ENCODE peak calls at places on chromosomes 2 and 18, in seven cellular contexts. One of them, this sample, is unnamed.

GRCh38 chr2:28276076-28276618 is 116.5 kb upstream of the FOSL2 start:
- DNase-seq in psoas muscle: no peak
- DNase-seq in amniotic stem cell: peak; percentile 93
- DNase-seq in cardiac fibroblast: peak; percentile 98
- DNase-seq in left lung: no peak
- DNase-seq in stimulated activated CD4-positive, alpha-beta T cell treated with anti-CD3 and anti-CD28 coated beads, Interleukin-1b, Interleukin-23, amount 100 ng/mL, for 24 hours: no peak
- DNase-seq in activated CD4-positive, alpha-beta T cell treated with anti-CD3 and anti-CD28 coated beads, Interleukin-2, amount 50 U/mL, for 48 hours: peak; percentile 21
- DNase-seq in this sample: no peak

GRCh38 chr2:226362991-226363390 is 436.6 kb downstream of the IRS1 start:
- DNase-seq in psoas muscle: no peak
- DNase-seq in amniotic stem cell: no peak
- DNase-seq in cardiac fibroblast: peak; percentile 51
- DNase-seq in left lung: no peak
- DNase-seq in stimulated activated CD4-positive, alpha-beta T cell treated with anti-CD3 and anti-CD28 coated beads, Interleukin-1b, Interleukin-23, amount 100 ng/mL, for 24 hours: no peak
- DNase-seq in activated CD4-positive, alpha-beta T cell treated with anti-CD3 and anti-CD28 coated beads, Interleukin-2, amount 50 U/mL, for 48 hours: no peak
- DNase-seq in this sample: no peak

GRCh38 chr2:130389363-130389762 is 33.5 kb downstream of the PTPN18 start:
- DNase-seq in psoas muscle: no peak
- DNase-seq in amniotic stem cell: no peak
- DNase-seq in cardiac fibroblast: no peak
- DNase-seq in left lung: no peak
- DNase-seq in stimulated activated CD4-positive, alpha-beta T cell treated with anti-CD3 and anti-CD28 coated beads, Interleukin-1b, Interleukin-23, amount 100 ng/mL, for 24 hours: no peak
- DNase-seq in activated CD4-positive, alpha-beta T cell treated with anti-CD3 and anti-CD28 coated beads, Interleukin-2, amount 50 U/mL, for 48 hours: no peak
- DNase-seq in this sample: no peak

GRCh38 chr2:240856151-240856980 is 12.3 kb upstream of the AGXT start:
- DNase-seq in psoas muscle: no peak
- DNase-seq in amniotic stem cell: no peak
- DNase-seq in cardiac fibroblast: no peak
- DNase-seq in left lung: no peak
- DNase-seq in stimulated activated CD4-positive, alpha-beta T cell treated with anti-CD3 and anti-CD28 coated beads, Interleukin-1b, Interleukin-23, amount 100 ng/mL, for 24 hours: no peak
- DNase-seq in activated CD4-positive, alpha-beta T cell treated with anti-CD3 and anti-CD28 coated beads, Interleukin-2, amount 50 U/mL, for 48 hours: no peak
- DNase-seq in this sample: peak; percentile 60

GRCh38 chr2:158999458-158999857 is 31.0 kb downstream of the TANC1 start:
- DNase-seq in psoas muscle: no peak
- DNase-seq in amniotic stem cell: no peak
- DNase-seq in cardiac fibroblast: peak; percentile 73
- DNase-seq in left lung: no peak
- DNase-seq in stimulated activated CD4-positive, alpha-beta T cell treated with anti-CD3 and anti-CD28 coated beads, Interleukin-1b, Interleukin-23, amount 100 ng/mL, for 24 hours: no peak
- DNase-seq in activated CD4-positive, alpha-beta T cell treated with anti-CD3 and anti-CD28 coated beads, Interleukin-2, amount 50 U/mL, for 48 hours: no peak
- DNase-seq in this sample: no peak

GRCh38 chr2:238061310-238062202 is 755 bp downstream of the SCLY start:
- DNase-seq in psoas muscle: no peak
- DNase-seq in amniotic stem cell: no peak
- DNase-seq in cardiac fibroblast: peak; percentile 51
- DNase-seq in left lung: peak; percentile 35
- DNase-seq in stimulated activated CD4-positive, alpha-beta T cell treated with anti-CD3 and anti-CD28 coated beads, Interleukin-1b, Interleukin-23, amount 100 ng/mL, for 24 hours: peak; percentile 4
- DNase-seq in activated CD4-positive, alpha-beta T cell treated with anti-CD3 and anti-CD28 coated beads, Interleukin-2, amount 50 U/mL, for 48 hours: peak; percentile 49
- DNase-seq in this sample: peak; percentile 52

GRCh38 chr18:79366177-79367094 is 29.3 kb upstream of the NFATC1 start:
- DNase-seq in psoas muscle: no peak
- DNase-seq in amniotic stem cell: no peak
- DNase-seq in cardiac fibroblast: no peak
- DNase-seq in left lung: no peak
- DNase-seq in stimulated activated CD4-positive, alpha-beta T cell treated with anti-CD3 and anti-CD28 coated beads, Interleukin-1b, Interleukin-23, amount 100 ng/mL, for 24 hours: no peak
- DNase-seq in activated CD4-positive, alpha-beta T cell treated with anti-CD3 and anti-CD28 coated beads, Interleukin-2, amount 50 U/mL, for 48 hours: no peak
- DNase-seq in this sample: no peak

GRCh38 chr18:29430416-29430815 is 1253.5 kb upstream of the CDH2 start:
- DNase-seq in psoas muscle: no peak
- DNase-seq in amniotic stem cell: no peak
- DNase-seq in cardiac fibroblast: no peak
- DNase-seq in left lung: no peak
- DNase-seq in stimulated activated CD4-positive, alpha-beta T cell treated with anti-CD3 and anti-CD28 coated beads, Interleukin-1b, Interleukin-23, amount 100 ng/mL, for 24 hours: no peak
- DNase-seq in activated CD4-positive, alpha-beta T cell treated with anti-CD3 and anti-CD28 coated beads, Interleukin-2, amount 50 U/mL, for 48 hours: no peak
- DNase-seq in this sample: no peak

GRCh38 chr18:77207540-77207939 is 42.1 kb upstream of the GALR1 start:
- DNase-seq in psoas muscle: peak; percentile 82
- DNase-seq in amniotic stem cell: peak; percentile 37
- DNase-seq in cardiac fibroblast: peak; percentile 82
- DNase-seq in left lung: peak; percentile 49
- DNase-seq in stimulated activated CD4-positive, alpha-beta T cell treated with anti-CD3 and anti-CD28 coated beads, Interleukin-1b, Interleukin-23, amount 100 ng/mL, for 24 hours: no peak
- DNase-seq in activated CD4-positive, alpha-beta T cell treated with anti-CD3 and anti-CD28 coated beads, Interleukin-2, amount 50 U/mL, for 48 hours: peak; percentile 59
- DNase-seq in this sample: peak; percentile 53

GRCh38 chr2:38146917-38147307 is 71.0 kb upstream of the CYP1B1 start:
- DNase-seq in psoas muscle: no peak
- DNase-seq in amniotic stem cell: peak; percentile 74
- DNase-seq in cardiac fibroblast: peak; percentile 99
- DNase-seq in left lung: peak; percentile 54
- DNase-seq in stimulated activated CD4-positive, alpha-beta T cell treated with anti-CD3 and anti-CD28 coated beads, Interleukin-1b, Interleukin-23, amount 100 ng/mL, for 24 hours: no peak
- DNase-seq in activated CD4-positive, alpha-beta T cell treated with anti-CD3 and anti-CD28 coated beads, Interleukin-2, amount 50 U/mL, for 48 hours: peak; percentile 8
- DNase-seq in this sample: no peak

GRCh38 chr2:27494284-27494943 is 586 bp downstream of the FNDC4 start:
- DNase-seq in psoas muscle: peak; percentile 75
- DNase-seq in amniotic stem cell: no peak
- DNase-seq in cardiac fibroblast: peak; percentile 60
- DNase-seq in left lung: no peak
- DNase-seq in stimulated activated CD4-positive, alpha-beta T cell treated with anti-CD3 and anti-CD28 coated beads, Interleukin-1b, Interleukin-23, amount 100 ng/mL, for 24 hours: no peak
- DNase-seq in activated CD4-positive, alpha-beta T cell treated with anti-CD3 and anti-CD28 coated beads, Interleukin-2, amount 50 U/mL, for 48 hours: no peak
- DNase-seq in this sample: peak; percentile 33

GRCh38 chr2:55048514-55048924 is 1.7 kb downstream of the RTN4 start:
- DNase-seq in psoas muscle: no peak
- DNase-seq in amniotic stem cell: peak; percentile 14
- DNase-seq in cardiac fibroblast: peak; percentile 59
- DNase-seq in left lung: no peak
- DNase-seq in stimulated activated CD4-positive, alpha-beta T cell treated with anti-CD3 and anti-CD28 coated beads, Interleukin-1b, Interleukin-23, amount 100 ng/mL, for 24 hours: no peak
- DNase-seq in activated CD4-positive, alpha-beta T cell treated with anti-CD3 and anti-CD28 coated beads, Interleukin-2, amount 50 U/mL, for 48 hours: no peak
- DNase-seq in this sample: peak; percentile 49